ENCODE peak calls at places on chromosomes 4 and X, in ten cellular contexts. I is bronchial epithelial cell, E is choroid plexus epithelial cell, B is gastrocnemius medialis, R is AG09309, Q is astrocyte of the spinal cord, V is BE2C, H is HepG2, P is testis, J is natural killer cell. F is an unnamed sample.

GRCh38 chr4:186693159-186693815 is 30.4 kb downstream of the FAT1 start:
- DNase-seq in I (peak; percentile 78), E (peak; percentile 94), B (peak; percentile 41), R (peak; percentile 68), Q (peak; percentile 93), V (no peak), H (no peak), P (peak; percentile 66), J (no peak), F (no peak)

GRCh38 chr4:10020871-10021676 is at the start of gene SLC2A9:
- DNase-seq in I (peak; percentile 88), E (peak; percentile 63), B (peak; percentile 49), R (no peak), Q (no peak), V (no peak), H (peak; percentile 77), P (no peak), J (no peak), F (no peak)

GRCh38 chrX:131841496-131842410 is 181.3 kb upstream of the STK26 start:
- DNase-seq in I (peak; percentile 40), E (peak; percentile 63), B (no peak), R (no peak), Q (peak; percentile 42), V (peak; percentile 19), H (peak; percentile 50), P (peak; percentile 32), J (no peak), F (peak; percentile 35)

GRCh38 chrX:17413228-17413627 is 38.2 kb downstream of the NHS start:
- DNase-seq in I (peak; percentile 90), E (peak; percentile 68), B (no peak), R (peak; percentile 68), Q (peak; percentile 83), V (no peak), H (no peak), P (no peak), J (no peak), F (no peak)

GRCh38 chr4:153241970-153242847 is 38.0 kb downstream of the TRIM2 start:
- DNase-seq in I (no peak), E (peak; percentile 88), B (no peak), R (no peak), Q (peak; percentile 66), V (no peak), H (peak; percentile 40), P (no peak), J (no peak), F (no peak)

GRCh38 chr4:77586953-77587383 is 18.7 kb upstream of the CXCL13 start:
- DNase-seq in I (peak; percentile 100), E (peak; percentile 24), B (no peak), R (no peak), Q (no peak), V (no peak), H (no peak), P (no peak), J (peak; percentile 21), F (peak; percentile 90)

GRCh38 chr4:87461281-87461700 is 38.9 kb downstream of the NUDT9 start:
- DNase-seq in I (peak; percentile 85), E (peak; percentile 68), B (no peak), R (no peak), Q (peak; percentile 49), V (no peak), H (no peak), P (no peak), J (no peak), F (no peak)

GRCh38 chrX:69107231-69107739 is 58.0 kb downstream of the PJA1 start:
- DNase-seq in I (no peak), E (peak; percentile 30), B (no peak), R (no peak), Q (no peak), V (peak; percentile 38), H (no peak), P (peak; percentile 37), J (no peak), F (no peak)

GRCh38 chrX:42189601-42190000 is 266.2 kb upstream of the CASK start:
- DNase-seq in I (no peak), E (peak; percentile 32), B (no peak), R (no peak), Q (peak; percentile 17), V (no peak), H (no peak), P (peak; percentile 17), J (no peak), F (no peak)

GRCh38 chrX:42195506-42195905 is 272.2 kb upstream of the CASK start:
- DNase-seq in I (no peak), E (no peak), B (no peak), R (no peak), Q (no peak), V (no peak), H (no peak), P (no peak), J (no peak), F (no peak)
- TF ChIP-seq CTCF in I (no peak), E (no peak), B (no peak), R (no peak), Q (no peak), V (no peak), H (no peak), P (no peak), J (no peak), F (no peak)

GRCh38 chr4:158673633-158674032 is 1.5 kb downstream of the ETFDH start:
- DNase-seq in I (no peak), E (no peak), B (no peak), R (no peak), Q (no peak), V (no peak), H (no peak), P (no peak), J (no peak), F (no peak)

GRCh38 chr4:158671665-158671914 is at the start of gene C4orf46:
- DNase-seq in I (no peak), E (no peak), B (no peak), R (no peak), Q (no peak), V (no peak), H (no peak), P (no peak), J (no peak), F (no peak)

GRCh38 chr4:158669310-158669709 is 2.4 kb downstream of the C4orf46 start:
- DNase-seq in I (no peak), E (no peak), B (no peak), R (no peak), Q (no peak), V (no peak), H (no peak), P (no peak), J (no peak), F (no peak)

GRCh38 chr4:158670975-158671664 is 567 bp downstream of the C4orf46 start:
- DNase-seq in I (peak; percentile 54), E (peak; percentile 84), B (peak; percentile 64), R (peak; percentile 46), Q (peak; percentile 82), V (peak; percentile 91), H (peak; percentile 59), P (peak; percentile 89), J (no peak), F (peak; percentile 85)

DNA sequence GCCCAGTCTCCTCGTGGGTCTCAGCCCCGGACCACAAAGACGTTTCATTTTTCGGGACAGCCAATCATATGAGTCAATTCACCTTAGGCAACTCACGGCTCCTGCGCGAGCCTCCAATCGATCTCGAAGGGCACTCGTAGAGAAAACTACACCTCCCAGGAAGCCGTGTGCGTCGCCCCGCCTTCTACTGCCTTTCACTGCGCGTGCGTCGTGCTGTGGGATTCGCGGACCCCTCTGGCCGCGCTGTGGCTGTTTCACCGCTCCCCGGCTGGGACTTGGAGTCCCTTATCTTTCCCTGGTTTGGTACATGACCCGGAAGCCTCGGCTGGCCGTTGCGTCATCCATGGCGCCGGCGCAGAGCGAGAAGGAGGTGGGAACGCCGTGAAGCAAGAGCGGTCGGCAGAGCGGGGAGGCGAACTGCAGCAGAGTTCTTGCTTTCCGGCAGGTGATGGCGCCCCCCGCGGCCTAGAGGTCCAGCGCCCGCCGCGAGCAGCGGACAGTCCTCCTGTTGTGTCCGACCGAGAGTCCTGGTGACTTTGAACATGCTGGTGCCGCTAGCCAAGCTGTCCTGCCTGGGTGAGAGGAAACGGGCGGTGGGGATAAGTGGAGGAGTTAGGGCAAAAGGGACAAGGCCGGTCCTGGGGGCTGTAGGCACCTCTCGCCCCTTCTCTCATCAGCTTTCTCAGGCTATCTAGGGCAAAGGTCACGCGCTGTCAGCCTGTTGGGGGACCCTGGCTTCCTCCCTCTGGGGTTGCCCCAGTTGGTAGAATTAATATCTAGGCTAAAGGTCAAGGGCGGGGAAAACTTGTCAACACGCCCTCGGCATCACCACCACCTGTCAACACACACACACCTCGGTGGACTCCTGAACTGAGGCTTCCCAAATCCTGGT is at the start of gene ETFDH:
- DNase-seq in I (peak; percentile 98), E (peak; percentile 100), B (peak; percentile 99), R (peak; percentile 97), Q (peak; percentile 100), V (peak; percentile 98), H (peak; percentile 99), P (peak; percentile 98), J (peak; percentile 95), F (peak; percentile 98)
- TF ChIP-seq CTCF in I (peak; percentile 70), E (peak; percentile 64), B (peak; percentile 64), R (peak; percentile 68), Q (peak; percentile 68), V (peak; percentile 65), H (peak; percentile 99), P (peak; percentile 76), J (peak; percentile 50), F (peak; percentile 32)

GRCh38 chr4:1983053-1983845 is 25.5 kb downstream of the NELFA start:
- DNase-seq in I (no peak), E (no peak), B (no peak), R (no peak), Q (no peak), V (no peak), H (no peak), P (no peak), J (no peak), F (no peak)
- TF ChIP-seq CTCF in I (no peak), E (no peak), B (no peak), R (no peak), Q (no peak), V (no peak), H (no peak), P (no peak), J (no peak), F (no peak)

GRCh38 chr4:39442910-39443480 is 15.7 kb downstream of the RPL9 start:
- DNase-seq in I (no peak), E (no peak), B (no peak), R (no peak), Q (no peak), V (no peak), H (no peak), P (no peak), J (no peak), F (no peak)

GRCh38 chr4:39450618-39451017 is 8.1 kb downstream of the RPL9 start:
- DNase-seq in I (no peak), E (no peak), B (no peak), R (no peak), Q (no peak), V (no peak), H (peak; percentile 35), P (no peak), J (no peak), F (no peak)

GRCh38 chr4:39451423-39452023 is 7.2 kb downstream of the RPL9 start:
- DNase-seq in I (no peak), E (no peak), B (no peak), R (no peak), Q (no peak), V (no peak), H (no peak), P (no peak), J (no peak), F (no peak)

GRCh38 chr4:39446483-39446841 is 12.3 kb downstream of the RPL9 start:
- DNase-seq in I (no peak), E (no peak), B (no peak), R (no peak), Q (no peak), V (no peak), H (no peak), P (no peak), J (no peak), F (no peak)

DNA sequence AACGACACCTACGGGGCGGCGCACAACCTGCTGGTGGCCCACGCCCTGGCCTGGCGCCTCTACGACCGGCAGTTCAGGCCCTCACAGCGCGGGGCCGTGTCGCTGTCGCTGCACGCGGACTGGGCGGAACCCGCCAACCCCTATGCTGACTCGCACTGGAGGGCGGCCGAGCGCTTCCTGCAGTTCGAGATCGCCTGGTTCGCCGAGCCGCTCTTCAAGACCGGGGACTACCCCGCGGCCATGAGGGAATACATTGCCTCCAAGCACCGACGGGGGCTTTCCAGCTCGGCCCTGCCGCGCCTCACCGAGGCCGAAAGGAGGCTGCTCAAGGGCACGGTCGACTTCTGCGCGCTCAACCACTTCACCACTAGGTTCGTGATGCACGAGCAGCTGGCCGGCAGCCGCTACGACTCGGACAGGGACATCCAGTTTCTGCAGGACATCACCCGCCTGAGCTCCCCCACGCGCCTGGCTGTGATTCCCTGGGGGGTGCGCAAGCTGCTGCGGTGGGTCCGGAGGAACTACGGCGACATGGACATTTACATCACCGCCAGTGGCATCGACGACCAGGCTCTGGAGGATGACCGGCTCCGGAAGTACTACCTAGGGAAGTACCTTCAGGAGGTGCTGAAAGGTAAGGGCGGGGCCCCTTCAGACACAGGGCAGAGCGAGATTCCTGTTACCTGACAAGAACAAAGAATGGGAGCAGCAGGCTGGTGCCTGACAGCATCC is 11.7 kb downstream of the RPL9 start:
- DNase-seq in I (peak; percentile 74), E (peak; percentile 79), B (peak; percentile 36), R (no peak), Q (peak; percentile 57), V (no peak), H (no peak), P (peak; percentile 68), J (peak; percentile 71), F (peak; percentile 75)
- TF ChIP-seq CTCF in I (peak; percentile 36), E (peak; percentile 58), B (no peak), R (peak; percentile 13), Q (peak; percentile 46), V (no peak), H (no peak), P (no peak), J (no peak), F (no peak)

F was measured in activated CD8-positive, alpha-beta T cell treated with anti-CD3 and anti-CD28 coated beads for 36 hours.